ENCODE peak calls at places on chromosomes 1 and 21, in six cellular contexts. One of them, this sample, is unnamed.

GRCh38 chr1:42037586-42037985 is 115.6 kb upstream of the GUCA2B start:
- DNase-seq in activated CD4-positive, CD25-positive, alpha-beta regulatory T cell treated with anti-CD3 and anti-CD28 coated beads, Interleukin-2, amount 50 U/mL, for 72 hours: no peak
- DNase-seq in T-helper 9 cell: no peak
- DNase-seq in AG04449: no peak
- DNase-seq in D341Med: no peak
- DNase-seq in iPS DF 19.7: no peak
- DNase-seq in this sample: no peak

GRCh38 chr21:45291613-45292398 is 4.1 kb upstream of the POFUT2 start:
- DNase-seq in T-helper 9 cell: no peak
- DNase-seq in iPS DF 19.7: no peak
- DNase-seq in activated CD4-positive, CD25-positive, alpha-beta regulatory T cell treated with anti-CD3 and anti-CD28 coated beads, Interleukin-2, amount 50 U/mL, for 72 hours: no peak
- DNase-seq in D341Med: no peak
- DNase-seq in AG04449: no peak
- DNase-seq in this sample: peak

GRCh38 chr1:55833452-55834160 is 618.4 kb upstream of the USP24 start:
- DNase-seq in T-helper 9 cell: no peak
- DNase-seq in iPS DF 19.7: no peak
- DNase-seq in D341Med: no peak
- DNase-seq in AG04449: peak
- DNase-seq in activated CD4-positive, CD25-positive, alpha-beta regulatory T cell treated with anti-CD3 and anti-CD28 coated beads, Interleukin-2, amount 50 U/mL, for 72 hours: no peak
- DNase-seq in this sample: no peak

GRCh38 chr1:67479146-67479891 is 49.1 kb upstream of the SERBP1 start:
- DNase-seq in iPS DF 19.7: no peak
- DNase-seq in D341Med: no peak
- DNase-seq in activated CD4-positive, CD25-positive, alpha-beta regulatory T cell treated with anti-CD3 and anti-CD28 coated beads, Interleukin-2, amount 50 U/mL, for 72 hours: no peak
- DNase-seq in AG04449: no peak
- DNase-seq in T-helper 9 cell: no peak
- DNase-seq in this sample: no peak

GRCh38 chr1:53947172-53947835 is 1.2 kb downstream of the LRRC42 start:
- DNase-seq in T-helper 9 cell: no peak
- DNase-seq in AG04449: no peak
- DNase-seq in iPS DF 19.7: no peak
- DNase-seq in D341Med: no peak
- DNase-seq in activated CD4-positive, CD25-positive, alpha-beta regulatory T cell treated with anti-CD3 and anti-CD28 coated beads, Interleukin-2, amount 50 U/mL, for 72 hours: no peak
- DNase-seq in this sample: peak

GRCh38 chr1:178868700-178869099 is 2.2 kb downstream of the ANGPTL1 start:
- DNase-seq in T-helper 9 cell: no peak
- DNase-seq in D341Med: no peak
- DNase-seq in activated CD4-positive, CD25-positive, alpha-beta regulatory T cell treated with anti-CD3 and anti-CD28 coated beads, Interleukin-2, amount 50 U/mL, for 72 hours: no peak
- DNase-seq in AG04449: no peak
- DNase-seq in iPS DF 19.7: no peak
- DNase-seq in this sample: no peak

GRCh38 chr21:33059319-33059894 is 10.5 kb upstream of the OLIG1 start:
- DNase-seq in T-helper 9 cell: no peak
- DNase-seq in D341Med: no peak
- DNase-seq in AG04449: no peak
- DNase-seq in iPS DF 19.7: no peak
- DNase-seq in activated CD4-positive, CD25-positive, alpha-beta regulatory T cell treated with anti-CD3 and anti-CD28 coated beads, Interleukin-2, amount 50 U/mL, for 72 hours: no peak
- DNase-seq in this sample: no peak

GRCh38 chr1:38919075-38919474 is 22.6 kb downstream of the RHBDL2 start:
- DNase-seq in iPS DF 19.7: no peak
- DNase-seq in T-helper 9 cell: no peak
- DNase-seq in activated CD4-positive, CD25-positive, alpha-beta regulatory T cell treated with anti-CD3 and anti-CD28 coated beads, Interleukin-2, amount 50 U/mL, for 72 hours: no peak
- DNase-seq in AG04449: no peak
- DNase-seq in D341Med: peak
- DNase-seq in this sample: no peak

GRCh38 chr1:54273092-54273836 is 73.3 kb downstream of the MRPL37 start:
- DNase-seq in AG04449: no peak
- DNase-seq in T-helper 9 cell: no peak
- DNase-seq in D341Med: peak
- DNase-seq in iPS DF 19.7: no peak
- DNase-seq in activated CD4-positive, CD25-positive, alpha-beta regulatory T cell treated with anti-CD3 and anti-CD28 coated beads, Interleukin-2, amount 50 U/mL, for 72 hours: no peak
- DNase-seq in this sample: no peak

GRCh38 chr1:213244664-213245091 is 193.6 kb downstream of the RPS6KC1 start:
- DNase-seq in D341Med: peak
- DNase-seq in iPS DF 19.7: no peak
- DNase-seq in AG04449: no peak
- DNase-seq in activated CD4-positive, CD25-positive, alpha-beta regulatory T cell treated with anti-CD3 and anti-CD28 coated beads, Interleukin-2, amount 50 U/mL, for 72 hours: no peak
- DNase-seq in T-helper 9 cell: no peak
- DNase-seq in this sample: no peak

GRCh38 chr21:36097427-36098230 is 27.8 kb downstream of the CBR1 start:
- DNase-seq in activated CD4-positive, CD25-positive, alpha-beta regulatory T cell treated with anti-CD3 and anti-CD28 coated beads, Interleukin-2, amount 50 U/mL, for 72 hours: no peak
- DNase-seq in iPS DF 19.7: no peak
- DNase-seq in AG04449: no peak
- DNase-seq in T-helper 9 cell: no peak
- DNase-seq in D341Med: no peak
- DNase-seq in this sample: no peak

GRCh38 chr1:110816945-110817344 is 56.0 kb upstream of the CD53 start:
- DNase-seq in iPS DF 19.7: no peak
- DNase-seq in D341Med: no peak
- DNase-seq in AG04449: no peak
- DNase-seq in activated CD4-positive, CD25-positive, alpha-beta regulatory T cell treated with anti-CD3 and anti-CD28 coated beads, Interleukin-2, amount 50 U/mL, for 72 hours: no peak
- DNase-seq in T-helper 9 cell: no peak
- DNase-seq in this sample: no peak

GRCh38 chr1:190226006-190226405 is 251.7 kb downstream of the BRINP3 start:
- DNase-seq in T-helper 9 cell: no peak
- DNase-seq in D341Med: no peak
- DNase-seq in activated CD4-positive, CD25-positive, alpha-beta regulatory T cell treated with anti-CD3 and anti-CD28 coated beads, Interleukin-2, amount 50 U/mL, for 72 hours: no peak
- DNase-seq in AG04449: no peak
- DNase-seq in iPS DF 19.7: no peak
- DNase-seq in this sample: no peak

GRCh38 chr1:53731779-53732305 is 7.1 kb downstream of the GLIS1 start:
- DNase-seq in D341Med: no peak
- DNase-seq in activated CD4-positive, CD25-positive, alpha-beta regulatory T cell treated with anti-CD3 and anti-CD28 coated beads, Interleukin-2, amount 50 U/mL, for 72 hours: no peak
- DNase-seq in T-helper 9 cell: no peak
- DNase-seq in iPS DF 19.7: no peak
- DNase-seq in AG04449: no peak
- DNase-seq in this sample: no peak

GRCh38 chr21:40717008-40717407 is 129.9 kb downstream of the DSCAM start:
- DNase-seq in activated CD4-positive, CD25-positive, alpha-beta regulatory T cell treated with anti-CD3 and anti-CD28 coated beads, Interleukin-2, amount 50 U/mL, for 72 hours: no peak
- DNase-seq in iPS DF 19.7: no peak
- DNase-seq in AG04449: no peak
- DNase-seq in D341Med: no peak
- DNase-seq in T-helper 9 cell: no peak
- DNase-seq in this sample: no peak

GRCh38 chr21:39159342-39160063 is 23.7 kb downstream of the PSMG1 start:
- DNase-seq in D341Med: peak
- DNase-seq in AG04449: no peak
- DNase-seq in T-helper 9 cell: no peak
- DNase-seq in iPS DF 19.7: no peak
- DNase-seq in activated CD4-positive, CD25-positive, alpha-beta regulatory T cell treated with anti-CD3 and anti-CD28 coated beads, Interleukin-2, amount 50 U/mL, for 72 hours: no peak
- DNase-seq in this sample: no peak

GRCh38 chr1:110594466-110595076 is 11.6 kb downstream of the KCNA2 start:
- DNase-seq in iPS DF 19.7: no peak
- DNase-seq in T-helper 9 cell: no peak
- DNase-seq in AG04449: no peak
- DNase-seq in activated CD4-positive, CD25-positive, alpha-beta regulatory T cell treated with anti-CD3 and anti-CD28 coated beads, Interleukin-2, amount 50 U/mL, for 72 hours: no peak
- DNase-seq in D341Med: no peak
- DNase-seq in this sample: no peak

GRCh38 chr1:223212441-223212840 is 69.4 kb upstream of the TLR5 start:
- DNase-seq in iPS DF 19.7: no peak
- DNase-seq in D341Med: no peak
- DNase-seq in T-helper 9 cell: no peak
- DNase-seq in activated CD4-positive, CD25-positive, alpha-beta regulatory T cell treated with anti-CD3 and anti-CD28 coated beads, Interleukin-2, amount 50 U/mL, for 72 hours: no peak
- DNase-seq in AG04449: no peak
- DNase-seq in this sample: no peak

GRCh38 chr21:21045538-21045937 is 47.3 kb downstream of the NCAM2 start:
- DNase-seq in AG04449: no peak
- DNase-seq in T-helper 9 cell: no peak
- DNase-seq in activated CD4-positive, CD25-positive, alpha-beta regulatory T cell treated with anti-CD3 and anti-CD28 coated beads, Interleukin-2, amount 50 U/mL, for 72 hours: no peak
- DNase-seq in iPS DF 19.7: no peak
- DNase-seq in D341Med: no peak
- DNase-seq in this sample: no peak

GRCh38 chr1:115665319-115665718 is 23.5 kb downstream of the VANGL1 start:
- DNase-seq in activated CD4-positive, CD25-positive, alpha-beta regulatory T cell treated with anti-CD3 and anti-CD28 coated beads, Interleukin-2, amount 50 U/mL, for 72 hours: no peak
- DNase-seq in T-helper 9 cell: no peak
- DNase-seq in D341Med: peak
- DNase-seq in AG04449: no peak
- DNase-seq in iPS DF 19.7: no peak
- DNase-seq in this sample: no peak

GRCh38 chr1:7679873-7680790 is 91.0 kb upstream of the VAMP3 start:
- DNase-seq in D341Med: peak
- DNase-seq in iPS DF 19.7: no peak
- DNase-seq in activated CD4-positive, CD25-positive, alpha-beta regulatory T cell treated with anti-CD3 and anti-CD28 coated beads, Interleukin-2, amount 50 U/mL, for 72 hours: peak
- DNase-seq in AG04449: no peak
- DNase-seq in T-helper 9 cell: peak
- DNase-seq in this sample: peak

GRCh38 chr1:58566339-58566738 is 10.7 kb downstream of the TACSTD2 start:
- DNase-seq in iPS DF 19.7: no peak
- DNase-seq in AG04449: no peak
- DNase-seq in D341Med: no peak
- DNase-seq in activated CD4-positive, CD25-positive, alpha-beta regulatory T cell treated with anti-CD3 and anti-CD28 coated beads, Interleukin-2, amount 50 U/mL, for 72 hours: no peak
- DNase-seq in T-helper 9 cell: no peak
- DNase-seq in this sample: no peak

GRCh38 chr1:58884706-58885661 is 101.1 kb upstream of the JUN start:
- DNase-seq in T-helper 9 cell: no peak
- DNase-seq in iPS DF 19.7: no peak
- DNase-seq in activated CD4-positive, CD25-positive, alpha-beta regulatory T cell treated with anti-CD3 and anti-CD28 coated beads, Interleukin-2, amount 50 U/mL, for 72 hours: no peak
- DNase-seq in D341Med: no peak
- DNase-seq in AG04449: no peak
- DNase-seq in this sample: no peak

GRCh38 chr1:2463396-2463795 is 12.7 kb upstream of the PLCH2 start:
- DNase-seq in T-helper 9 cell: no peak
- DNase-seq in iPS DF 19.7: no peak
- DNase-seq in activated CD4-positive, CD25-positive, alpha-beta regulatory T cell treated with anti-CD3 and anti-CD28 coated beads, Interleukin-2, amount 50 U/mL, for 72 hours: no peak
- DNase-seq in D341Med: no peak
- DNase-seq in AG04449: no peak
- DNase-seq in this sample: no peak

GRCh38 chr1:99662581-99663208 is 16.8 kb downstream of the PALMD start:
- DNase-seq in AG04449: peak
- DNase-seq in activated CD4-positive, CD25-positive, alpha-beta regulatory T cell treated with anti-CD3 and anti-CD28 coated beads, Interleukin-2, amount 50 U/mL, for 72 hours: no peak
- DNase-seq in T-helper 9 cell: no peak
- DNase-seq in iPS DF 19.7: no peak
- DNase-seq in D341Med: no peak
- DNase-seq in this sample: no peak

GRCh38 chr1:163824006-163824405 is 502.3 kb downstream of the NUF2 start:
- DNase-seq in iPS DF 19.7: no peak
- DNase-seq in activated CD4-positive, CD25-positive, alpha-beta regulatory T cell treated with anti-CD3 and anti-CD28 coated beads, Interleukin-2, amount 50 U/mL, for 72 hours: no peak
- DNase-seq in T-helper 9 cell: no peak
- DNase-seq in AG04449: peak
- DNase-seq in D341Med: no peak
- DNase-seq in this sample: no peak

GRCh38 chr1:161502641-161503393 is 2.4 kb upstream of the FCGR2A start:
- DNase-seq in iPS DF 19.7: no peak
- DNase-seq in activated CD4-positive, CD25-positive, alpha-beta regulatory T cell treated with anti-CD3 and anti-CD28 coated beads, Interleukin-2, amount 50 U/mL, for 72 hours: no peak
- DNase-seq in D341Med: no peak
- DNase-seq in T-helper 9 cell: no peak
- DNase-seq in AG04449: no peak
- DNase-seq in this sample: no peak

GRCh38 chr1:95407146-95407863 is 173.3 kb downstream of the RWDD3 start:
- DNase-seq in activated CD4-positive, CD25-positive, alpha-beta regulatory T cell treated with anti-CD3 and anti-CD28 coated beads, Interleukin-2, amount 50 U/mL, for 72 hours: no peak
- DNase-seq in D341Med: no peak
- DNase-seq in AG04449: no peak
- DNase-seq in T-helper 9 cell: no peak
- DNase-seq in iPS DF 19.7: no peak
- DNase-seq in this sample: no peak

GRCh38 chr1:110228853-110229252 is 18.7 kb downstream of the KCNC4 start:
- DNase-seq in AG04449: no peak
- DNase-seq in D341Med: no peak
- DNase-seq in T-helper 9 cell: no peak
- DNase-seq in iPS DF 19.7: no peak
- DNase-seq in activated CD4-positive, CD25-positive, alpha-beta regulatory T cell treated with anti-CD3 and anti-CD28 coated beads, Interleukin-2, amount 50 U/mL, for 72 hours: no peak
- DNase-seq in this sample: no peak

GRCh38 chr21:25186278-25186677 is 421.0 kb downstream of the MRPL39 start:
- DNase-seq in iPS DF 19.7: no peak
- DNase-seq in activated CD4-positive, CD25-positive, alpha-beta regulatory T cell treated with anti-CD3 and anti-CD28 coated beads, Interleukin-2, amount 50 U/mL, for 72 hours: no peak
- DNase-seq in AG04449: no peak
- DNase-seq in D341Med: no peak
- DNase-seq in T-helper 9 cell: no peak
- DNase-seq in this sample: no peak

GRCh38 chr1:34987018-34987417 is 1.9 kb upstream of the TMEM35B start:
- DNase-seq in D341Med: no peak
- DNase-seq in T-helper 9 cell: no peak
- DNase-seq in iPS DF 19.7: no peak
- DNase-seq in AG04449: no peak
- DNase-seq in activated CD4-positive, CD25-positive, alpha-beta regulatory T cell treated with anti-CD3 and anti-CD28 coated beads, Interleukin-2, amount 50 U/mL, for 72 hours: no peak
- DNase-seq in this sample: no peak

This sample was measured in spleen.